ENCODE peak calls at places on chromosomes 4 and X, in six cellular contexts. One of them, this sample, is unnamed.

GRCh38 chr4:102180080-102180479 is 165.2 kb downstream of the SLC39A8 start:
- DNase-seq in H9: no peak
- DNase-seq in mesendoderm: no peak
- DNase-seq in neuronal stem cell: no peak
- DNase-seq in H1: no peak
- DNase-seq in mesenchymal stem cell: peak
- DNase-seq in this sample: no peak

GRCh38 chr4:142156246-142156645 is 519.9 kb downstream of the IL15 start:
- DNase-seq in neuronal stem cell: no peak
- DNase-seq in mesenchymal stem cell: no peak
- DNase-seq in H1: no peak
- DNase-seq in H9: no peak
- DNase-seq in mesendoderm: no peak
- DNase-seq in this sample: no peak

GRCh38 chr4:4714330-4714729 is 145.1 kb upstream of the MSX1 start:
- DNase-seq in H1: no peak
- DNase-seq in mesenchymal stem cell: peak
- DNase-seq in mesendoderm: peak
- DNase-seq in neuronal stem cell: no peak
- DNase-seq in H9: no peak
- DNase-seq in this sample: peak

GRCh38 chr4:113604955-113605354 is 156.6 kb downstream of the CAMK2D start:
- DNase-seq in mesendoderm: no peak
- DNase-seq in neuronal stem cell: no peak
- DNase-seq in H9: no peak
- DNase-seq in mesenchymal stem cell: peak
- DNase-seq in H1: no peak
- DNase-seq in this sample: peak

GRCh38 chrX:75784689-75785491 is at the start of gene MAGEE2:
- DNase-seq in mesendoderm: no peak
- DNase-seq in H9: no peak
- DNase-seq in neuronal stem cell: no peak
- DNase-seq in mesenchymal stem cell: no peak
- DNase-seq in H1: no peak
- DNase-seq in this sample: no peak

GRCh38 chrX:115021121-115021520 is 3.7 kb upstream of the IL13RA2 start:
- DNase-seq in H9: no peak
- DNase-seq in mesenchymal stem cell: no peak
- DNase-seq in mesendoderm: no peak
- DNase-seq in H1: no peak
- DNase-seq in neuronal stem cell: no peak
- DNase-seq in this sample: peak

GRCh38 chr4:38034986-38035882 is 75.0 kb downstream of the PTTG2 start:
- DNase-seq in mesenchymal stem cell: peak
- DNase-seq in neuronal stem cell: peak
- DNase-seq in mesendoderm: peak
- DNase-seq in H1: no peak
- DNase-seq in H9: no peak
- DNase-seq in this sample: peak

GRCh38 chr4:175790067-175790466 is 22.0 kb downstream of the GPM6A start:
- DNase-seq in neuronal stem cell: peak
- DNase-seq in mesendoderm: peak
- DNase-seq in mesenchymal stem cell: no peak
- DNase-seq in H9: no peak
- DNase-seq in H1: no peak
- DNase-seq in this sample: no peak

GRCh38 chr4:111494971-111495370 is 650.3 kb upstream of the FAM241A start:
- DNase-seq in H1: no peak
- DNase-seq in mesenchymal stem cell: peak
- DNase-seq in mesendoderm: no peak
- DNase-seq in neuronal stem cell: no peak
- DNase-seq in H9: no peak
- DNase-seq in this sample: peak

GRCh38 chr4:105815701-105816100 is 79.6 kb upstream of the NPNT start:
- DNase-seq in mesendoderm: no peak
- DNase-seq in mesenchymal stem cell: no peak
- DNase-seq in H9: no peak
- DNase-seq in neuronal stem cell: no peak
- DNase-seq in H1: no peak
- DNase-seq in this sample: no peak

GRCh38 chrX:153438522-153438921 is 7.3 kb downstream of the TREX2 start:
- DNase-seq in neuronal stem cell: no peak
- DNase-seq in mesenchymal stem cell: peak
- DNase-seq in H9: no peak
- DNase-seq in H1: no peak
- DNase-seq in mesendoderm: peak
- DNase-seq in this sample: peak

GRCh38 chr4:6294705-6295421 is 25.2 kb downstream of the WFS1 start:
- DNase-seq in H1: no peak
- DNase-seq in neuronal stem cell: no peak
- DNase-seq in H9: no peak
- DNase-seq in mesendoderm: no peak
- DNase-seq in mesenchymal stem cell: no peak
- DNase-seq in this sample: no peak

GRCh38 chr4:20044502-20044911 is 207.2 kb upstream of the SLIT2 start:
- DNase-seq in mesenchymal stem cell: peak
- DNase-seq in mesendoderm: no peak
- DNase-seq in neuronal stem cell: no peak
- DNase-seq in H1: no peak
- DNase-seq in H9: no peak
- DNase-seq in this sample: peak

GRCh38 chrX:7191681-7192110 is 43.7 kb upstream of the PUDP start:
- DNase-seq in H9: peak
- DNase-seq in mesenchymal stem cell: no peak
- DNase-seq in mesendoderm: peak
- DNase-seq in H1: no peak
- DNase-seq in neuronal stem cell: no peak
- DNase-seq in this sample: peak

GRCh38 chr4:122117743-122118142 is 34.4 kb upstream of the BLTP1 start:
- DNase-seq in neuronal stem cell: no peak
- DNase-seq in mesendoderm: no peak
- DNase-seq in H1: no peak
- DNase-seq in H9: no peak
- DNase-seq in mesenchymal stem cell: peak
- DNase-seq in this sample: peak

GRCh38 chr4:30929649-30930048 is 209.5 kb downstream of the PCDH7 start:
- DNase-seq in H1: no peak
- DNase-seq in H9: no peak
- DNase-seq in mesendoderm: no peak
- DNase-seq in neuronal stem cell: no peak
- DNase-seq in mesenchymal stem cell: no peak
- DNase-seq in this sample: no peak

GRCh38 chr4:6965329-6965728 is 55.7 kb downstream of the TBC1D14 start:
- DNase-seq in neuronal stem cell: no peak
- DNase-seq in H1: no peak
- DNase-seq in H9: no peak
- DNase-seq in mesendoderm: no peak
- DNase-seq in mesenchymal stem cell: no peak
- DNase-seq in this sample: no peak

GRCh38 chrX:15721911-15722310 is 16.2 kb upstream of the CA5B start:
- DNase-seq in mesenchymal stem cell: no peak
- DNase-seq in mesendoderm: no peak
- DNase-seq in neuronal stem cell: no peak
- DNase-seq in H9: no peak
- DNase-seq in H1: no peak
- DNase-seq in this sample: peak

GRCh38 chr4:57020467-57021101 is 41.9 kb downstream of the POLR2B start:
- DNase-seq in H1: no peak
- DNase-seq in H9: no peak
- DNase-seq in mesendoderm: no peak
- DNase-seq in neuronal stem cell: no peak
- DNase-seq in mesenchymal stem cell: peak
- DNase-seq in this sample: peak

GRCh38 chr4:29151584-29151983 is 1568.6 kb upstream of the PCDH7 start:
- DNase-seq in mesendoderm: no peak
- DNase-seq in H9: no peak
- DNase-seq in neuronal stem cell: no peak
- DNase-seq in mesenchymal stem cell: no peak
- DNase-seq in H1: no peak
- DNase-seq in this sample: peak

GRCh38 chr4:103994059-103994458 is 274.3 kb upstream of the TACR3 start:
- DNase-seq in H9: no peak
- DNase-seq in H1: no peak
- DNase-seq in mesenchymal stem cell: peak
- DNase-seq in neuronal stem cell: no peak
- DNase-seq in mesendoderm: peak
- DNase-seq in this sample: no peak

GRCh38 chrX:50202539-50202938 is 1.7 kb upstream of the AKAP4 start:
- DNase-seq in mesendoderm: peak
- DNase-seq in H1: no peak
- DNase-seq in neuronal stem cell: no peak
- DNase-seq in mesenchymal stem cell: peak
- DNase-seq in H9: no peak
- DNase-seq in this sample: no peak

GRCh38 chrX:150504399-150505186 is 63.8 kb upstream of the MTM1 start:
- DNase-seq in mesendoderm: no peak
- DNase-seq in neuronal stem cell: no peak
- DNase-seq in H9: no peak
- DNase-seq in H1: no peak
- DNase-seq in mesenchymal stem cell: no peak
- DNase-seq in this sample: peak

GRCh38 chrX:5341902-5342301 is 886.8 kb downstream of the NLGN4X start:
- DNase-seq in H1: no peak
- DNase-seq in mesenchymal stem cell: no peak
- DNase-seq in neuronal stem cell: no peak
- DNase-seq in H9: no peak
- DNase-seq in mesendoderm: no peak
- DNase-seq in this sample: no peak

DNA sequence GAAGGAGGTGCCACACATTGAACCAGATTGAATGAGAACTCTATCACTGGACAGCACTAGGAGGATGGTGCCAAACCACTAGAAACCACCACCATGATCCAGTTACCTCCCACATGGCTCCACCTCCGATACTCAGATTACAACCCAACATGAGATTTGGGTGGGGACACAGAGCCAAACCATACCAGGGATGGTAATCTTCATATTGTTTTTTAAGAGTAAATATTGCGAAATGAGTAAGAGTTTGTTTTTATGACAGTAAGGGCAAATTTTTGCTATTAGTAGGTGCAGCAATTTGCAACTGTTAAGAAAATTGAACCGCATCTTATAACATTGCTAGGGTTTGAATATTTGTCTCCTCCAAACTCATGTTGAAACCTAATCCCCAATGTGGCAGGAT is 891.5 kb downstream of the NLGN4X start:
- DNase-seq in mesendoderm: no peak
- DNase-seq in neuronal stem cell: no peak
- DNase-seq in H9: no peak
- DNase-seq in mesenchymal stem cell: no peak
- DNase-seq in H1: no peak
- DNase-seq in this sample: no peak
- H2BK15ac ChIP-seq in mesendoderm: no peak
- H2BK15ac ChIP-seq in neuronal stem cell: no peak
- H2BK15ac ChIP-seq in H9: no peak
- H2BK15ac ChIP-seq in mesenchymal stem cell: no peak
- H2BK15ac ChIP-seq in H1: no peak
- H2BK15ac ChIP-seq in this sample: no peak

GRCh38 chr4:23423540-23423939 is 466.3 kb downstream of the PPARGC1A start:
- DNase-seq in mesendoderm: no peak
- DNase-seq in neuronal stem cell: no peak
- DNase-seq in mesenchymal stem cell: no peak
- DNase-seq in H1: no peak
- DNase-seq in H9: no peak
- DNase-seq in this sample: no peak
- H2BK15ac ChIP-seq in mesendoderm: peak
- H2BK15ac ChIP-seq in neuronal stem cell: no peak
- H2BK15ac ChIP-seq in mesenchymal stem cell: no peak
- H2BK15ac ChIP-seq in H1: no peak
- H2BK15ac ChIP-seq in H9: no peak
- H2BK15ac ChIP-seq in this sample: no peak

GRCh38 chr4:109875106-109875505 is 27.2 kb downstream of the LRIT3 start:
- DNase-seq in H1: no peak
- DNase-seq in neuronal stem cell: no peak
- DNase-seq in mesenchymal stem cell: no peak
- DNase-seq in H9: no peak
- DNase-seq in mesendoderm: no peak
- DNase-seq in this sample: no peak

GRCh38 chr4:109872065-109872464 is 24.2 kb downstream of the LRIT3 start:
- DNase-seq in neuronal stem cell: no peak
- DNase-seq in H1: no peak
- DNase-seq in mesenchymal stem cell: no peak
- DNase-seq in H9: no peak
- DNase-seq in mesendoderm: no peak
- DNase-seq in this sample: no peak

GRCh38 chr4:109873791-109874514 is 26.0 kb downstream of the LRIT3 start:
- DNase-seq in H1: no peak
- DNase-seq in neuronal stem cell: no peak
- DNase-seq in mesenchymal stem cell: no peak
- DNase-seq in H9: no peak
- DNase-seq in mesendoderm: no peak
- DNase-seq in this sample: peak

GRCh38 chr4:109872950-109873656 is 25.2 kb downstream of the LRIT3 start:
- DNase-seq in mesendoderm: no peak
- DNase-seq in H1: no peak
- DNase-seq in neuronal stem cell: no peak
- DNase-seq in H9: no peak
- DNase-seq in mesenchymal stem cell: no peak
- DNase-seq in this sample: no peak

DNA sequence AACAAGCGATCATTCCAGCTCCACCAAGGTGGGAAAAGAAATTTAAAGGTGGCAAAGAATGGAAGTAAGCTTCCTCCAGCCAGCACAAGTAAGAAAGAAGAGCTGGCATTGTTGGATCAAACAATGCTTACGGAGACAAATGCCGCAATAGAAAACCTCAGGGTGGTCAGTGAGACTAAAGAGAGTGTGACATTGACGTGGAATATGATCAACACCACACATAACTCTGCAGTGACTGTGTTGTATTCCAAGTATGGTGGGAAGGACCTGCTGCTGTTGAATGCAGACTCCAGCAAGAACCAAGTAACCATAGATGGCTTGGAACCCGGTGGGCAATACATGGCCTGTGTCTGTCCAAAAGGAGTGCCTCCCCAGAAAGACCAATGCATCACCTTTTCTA is 22.2 kb downstream of the LRIT3 start:
- DNase-seq in mesenchymal stem cell: no peak
- DNase-seq in neuronal stem cell: no peak
- DNase-seq in mesendoderm: no peak
- DNase-seq in H9: no peak
- DNase-seq in H1: no peak
- DNase-seq in this sample: no peak
- H2BK15ac ChIP-seq in mesenchymal stem cell: no peak
- H2BK15ac ChIP-seq in neuronal stem cell: no peak
- H2BK15ac ChIP-seq in mesendoderm: no peak
- H2BK15ac ChIP-seq in H9: no peak
- H2BK15ac ChIP-seq in H1: no peak
- H2BK15ac ChIP-seq in this sample: no peak

GRCh38 chr4:185623444-185624247 is 88.3 kb upstream of the PDLIM3 start:
- DNase-seq in H9: no peak
- DNase-seq in H1: no peak
- DNase-seq in neuronal stem cell: no peak
- DNase-seq in mesenchymal stem cell: no peak
- DNase-seq in mesendoderm: no peak
- DNase-seq in this sample: no peak

GRCh38 chr4:185624248-185624568 is 88.9 kb upstream of the PDLIM3 start:
- DNase-seq in H9: no peak
- DNase-seq in mesenchymal stem cell: no peak
- DNase-seq in neuronal stem cell: no peak
- DNase-seq in H1: no peak
- DNase-seq in mesendoderm: no peak
- DNase-seq in this sample: no peak

GRCh38 chr4:185625503-185625902 is 90.2 kb upstream of the PDLIM3 start:
- DNase-seq in mesenchymal stem cell: no peak
- DNase-seq in mesendoderm: no peak
- DNase-seq in neuronal stem cell: no peak
- DNase-seq in H9: no peak
- DNase-seq in H1: no peak
- DNase-seq in this sample: no peak

GRCh38 chr4:185626798-185627197 is 91.5 kb upstream of the PDLIM3 start:
- DNase-seq in mesendoderm: no peak
- DNase-seq in mesenchymal stem cell: no peak
- DNase-seq in H9: no peak
- DNase-seq in H1: no peak
- DNase-seq in neuronal stem cell: no peak
- DNase-seq in this sample: no peak
- H2BK15ac ChIP-seq in mesendoderm: no peak
- H2BK15ac ChIP-seq in mesenchymal stem cell: no peak
- H2BK15ac ChIP-seq in H9: no peak
- H2BK15ac ChIP-seq in H1: no peak
- H2BK15ac ChIP-seq in neuronal stem cell: no peak
- H2BK15ac ChIP-seq in this sample: no peak